ENCODE peak calls at places on chromosome 4, in five cellular contexts. One of them, this sample, is unnamed.
A peak's percentile ranks its signal among the peaks of the same experiment; 100 is the strongest.

GRCh38 chr4:66178901-66179300 is 508.6 kb upstream of the EPHA5 start:
- DNase-seq in MG63: peak; percentile 54
- DNase-seq in CD8-positive, alpha-beta memory T cell: no peak
- DNase-seq in astrocyte: peak; percentile 74
- DNase-seq in lower leg skin: no peak
- DNase-seq in this sample: no peak

GRCh38 chr4:76977731-76978350 is 28.3 kb downstream of the SEPTIN11 start:
- DNase-seq in MG63: no peak
- DNase-seq in astrocyte: peak; percentile 90
- DNase-seq in lower leg skin: no peak
- DNase-seq in CD8-positive, alpha-beta memory T cell: no peak
- DNase-seq in this sample: no peak

GRCh38 chr4:120948382-120948781 is 25.9 kb upstream of the PRDM5 start:
- DNase-seq in astrocyte: no peak
- DNase-seq in lower leg skin: no peak
- DNase-seq in MG63: no peak
- DNase-seq in CD8-positive, alpha-beta memory T cell: no peak
- DNase-seq in this sample: no peak

GRCh38 chr4:145557720-145558119 is 61.5 kb upstream of the MMAA start:
- DNase-seq in lower leg skin: peak; percentile 34
- DNase-seq in MG63: peak; percentile 11
- DNase-seq in CD8-positive, alpha-beta memory T cell: no peak
- DNase-seq in astrocyte: peak; percentile 40
- DNase-seq in this sample: peak; percentile 91

GRCh38 chr4:21134994-21135393 is 434.7 kb downstream of the PACRGL start:
- DNase-seq in lower leg skin: no peak
- DNase-seq in CD8-positive, alpha-beta memory T cell: no peak
- DNase-seq in MG63: no peak
- DNase-seq in astrocyte: peak; percentile 6
- DNase-seq in this sample: peak; percentile 64

GRCh38 chr4:148026022-148026421 is 294.1 kb downstream of the ARHGAP10 start:
- DNase-seq in CD8-positive, alpha-beta memory T cell: no peak
- DNase-seq in astrocyte: peak; percentile 96
- DNase-seq in MG63: peak; percentile 68
- DNase-seq in lower leg skin: no peak
- DNase-seq in this sample: no peak

GRCh38 chr4:87679449-87680169 is 29.5 kb downstream of the DMP1 start:
- DNase-seq in lower leg skin: no peak
- DNase-seq in astrocyte: peak; percentile 39
- DNase-seq in MG63: peak; percentile 6
- DNase-seq in CD8-positive, alpha-beta memory T cell: no peak
- DNase-seq in this sample: peak; percentile 81

GRCh38 chr4:77931452-77932135 is 69.0 kb downstream of the MRPL1 start:
- DNase-seq in CD8-positive, alpha-beta memory T cell: no peak
- DNase-seq in lower leg skin: no peak
- DNase-seq in MG63: peak; percentile 37
- DNase-seq in astrocyte: peak; percentile 90
- DNase-seq in this sample: no peak

GRCh38 chr4:85744950-85745349 is 270.0 kb downstream of the ARHGAP24 start:
- DNase-seq in CD8-positive, alpha-beta memory T cell: no peak
- DNase-seq in lower leg skin: no peak
- DNase-seq in MG63: peak; percentile 17
- DNase-seq in astrocyte: peak; percentile 66
- DNase-seq in this sample: no peak

GRCh38 chr4:169314906-169315305 is 44.1 kb upstream of the SH3RF1 start:
- DNase-seq in MG63: no peak
- DNase-seq in astrocyte: peak; percentile 57
- DNase-seq in lower leg skin: peak; percentile 37
- DNase-seq in CD8-positive, alpha-beta memory T cell: no peak
- DNase-seq in this sample: no peak

GRCh38 chr4:27702710-27703431 is 842.2 kb downstream of the STIM2 start:
- DNase-seq in lower leg skin: no peak
- DNase-seq in MG63: no peak
- DNase-seq in astrocyte: no peak
- DNase-seq in CD8-positive, alpha-beta memory T cell: no peak
- DNase-seq in this sample: no peak

GRCh38 chr4:86825511-86825910 is 23.7 kb downstream of the SLC10A6 start:
- DNase-seq in CD8-positive, alpha-beta memory T cell: no peak
- DNase-seq in lower leg skin: no peak
- DNase-seq in MG63: no peak
- DNase-seq in astrocyte: peak; percentile 4
- DNase-seq in this sample: no peak

GRCh38 chr4:41896648-41897047 is 38.6 kb upstream of the TMEM33 start:
- DNase-seq in lower leg skin: no peak
- DNase-seq in MG63: no peak
- DNase-seq in astrocyte: no peak
- DNase-seq in CD8-positive, alpha-beta memory T cell: no peak
- DNase-seq in this sample: no peak

GRCh38 chr4:61520688-61521160 is 320.6 kb downstream of the ADGRL3 start:
- DNase-seq in CD8-positive, alpha-beta memory T cell: no peak
- DNase-seq in astrocyte: peak; percentile 79
- DNase-seq in lower leg skin: no peak
- DNase-seq in MG63: peak; percentile 4
- DNase-seq in this sample: no peak

GRCh38 chr4:147530723-147531122 is 49.8 kb downstream of the EDNRA start:
- DNase-seq in CD8-positive, alpha-beta memory T cell: no peak
- DNase-seq in astrocyte: no peak
- DNase-seq in lower leg skin: no peak
- DNase-seq in MG63: no peak
- DNase-seq in this sample: no peak

GRCh38 chr4:119570401-119570800 is 58.2 kb downstream of the PDE5A start:
- DNase-seq in lower leg skin: no peak
- DNase-seq in astrocyte: peak; percentile 59
- DNase-seq in CD8-positive, alpha-beta memory T cell: no peak
- DNase-seq in MG63: peak; percentile 6
- DNase-seq in this sample: no peak

GRCh38 chr4:7793186-7793585 is 146.5 kb downstream of the AFAP1 start:
- DNase-seq in lower leg skin: no peak
- DNase-seq in MG63: no peak
- DNase-seq in CD8-positive, alpha-beta memory T cell: no peak
- DNase-seq in astrocyte: no peak
- DNase-seq in this sample: no peak

GRCh38 chr4:7507381-7507780 is 72.7 kb upstream of the PSAPL1 start:
- DNase-seq in MG63: no peak
- DNase-seq in astrocyte: peak; percentile 76
- DNase-seq in lower leg skin: no peak
- DNase-seq in CD8-positive, alpha-beta memory T cell: no peak
- DNase-seq in this sample: no peak

GRCh38 chr4:122117743-122118142 is 34.4 kb upstream of the BLTP1 start:
- DNase-seq in MG63: peak; percentile 69
- DNase-seq in lower leg skin: no peak
- DNase-seq in astrocyte: no peak
- DNase-seq in CD8-positive, alpha-beta memory T cell: no peak
- DNase-seq in this sample: no peak

GRCh38 chr4:13164783-13165371 is 319.3 kb downstream of the RAB28 start:
- DNase-seq in astrocyte: no peak
- DNase-seq in lower leg skin: no peak
- DNase-seq in CD8-positive, alpha-beta memory T cell: no peak
- DNase-seq in MG63: no peak
- DNase-seq in this sample: no peak

GRCh38 chr4:125359960-125360628 is 45.3 kb downstream of the FAT4 start:
- DNase-seq in lower leg skin: no peak
- DNase-seq in astrocyte: no peak
- DNase-seq in CD8-positive, alpha-beta memory T cell: no peak
- DNase-seq in MG63: no peak
- DNase-seq in this sample: no peak

GRCh38 chr4:55399581-55399980 is 3.8 kb downstream of the TMEM165 start:
- DNase-seq in CD8-positive, alpha-beta memory T cell: no peak
- DNase-seq in lower leg skin: no peak
- DNase-seq in astrocyte: no peak
- DNase-seq in MG63: peak; percentile 14
- DNase-seq in this sample: no peak
- H3K4me3 ChIP-seq in CD8-positive, alpha-beta memory T cell: no peak overlapping the region
- H3K4me3 ChIP-seq in lower leg skin: no peak overlapping the region
- H3K4me3 ChIP-seq in astrocyte: peak overlapping the region; percentile 90
- H3K4me3 ChIP-seq in MG63: no peak overlapping the region
- H3K4me3 ChIP-seq in this sample: no peak overlapping the region

DNA sequence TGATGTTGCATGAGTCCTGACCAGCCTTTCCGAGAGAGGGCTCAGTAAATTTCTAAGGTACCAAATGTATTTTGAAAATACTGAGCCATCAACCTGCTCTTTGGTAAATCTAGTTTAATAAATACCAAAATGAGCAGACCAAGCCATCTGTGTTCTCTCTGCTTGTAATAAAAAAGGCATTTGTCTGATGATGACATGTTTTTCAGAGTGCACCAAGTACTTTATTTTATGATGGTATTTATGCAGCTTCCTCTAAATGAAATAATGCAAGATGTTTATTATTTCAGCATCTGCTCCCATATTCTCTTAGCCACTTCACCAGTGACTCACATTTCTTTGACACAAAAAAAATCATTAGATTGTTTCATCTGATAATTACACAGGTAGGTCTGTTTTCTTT is 700.5 kb downstream of the TRIML1 start:
- DNase-seq in astrocyte: no peak
- DNase-seq in CD8-positive, alpha-beta memory T cell: no peak
- DNase-seq in lower leg skin: no peak
- DNase-seq in MG63: no peak
- DNase-seq in this sample: no peak
- H3K4me3 ChIP-seq in astrocyte: no peak overlapping the region
- H3K4me3 ChIP-seq in CD8-positive, alpha-beta memory T cell: no peak overlapping the region
- H3K4me3 ChIP-seq in lower leg skin: no peak overlapping the region
- H3K4me3 ChIP-seq in MG63: no peak overlapping the region
- H3K4me3 ChIP-seq in this sample: no peak overlapping the region

DNA sequence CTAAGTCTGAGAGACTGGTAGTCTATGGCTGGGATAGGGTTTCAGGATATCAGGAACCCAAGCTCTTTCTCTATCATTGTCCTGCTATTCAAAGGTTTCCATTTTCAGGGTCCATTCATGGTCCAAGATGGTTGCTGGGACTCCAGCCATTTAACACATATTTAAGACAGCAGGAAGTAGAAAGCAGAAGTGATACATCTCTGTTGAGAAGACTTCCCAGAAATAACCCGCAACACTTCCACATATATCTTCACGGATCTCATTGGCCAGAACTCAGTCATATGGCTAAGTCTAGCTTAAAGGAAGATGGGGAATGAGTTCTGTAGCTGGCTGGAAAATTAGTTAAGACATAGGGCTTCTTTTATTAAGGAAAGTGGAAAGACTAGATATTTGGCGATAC is 23.8 kb downstream of the CTSO start:
- DNase-seq in CD8-positive, alpha-beta memory T cell: no peak
- DNase-seq in MG63: no peak
- DNase-seq in astrocyte: no peak
- DNase-seq in lower leg skin: no peak
- DNase-seq in this sample: peak; percentile 73
- H3K4me3 ChIP-seq in CD8-positive, alpha-beta memory T cell: no peak overlapping the region
- H3K4me3 ChIP-seq in MG63: no peak overlapping the region
- H3K4me3 ChIP-seq in astrocyte: no peak overlapping the region
- H3K4me3 ChIP-seq in lower leg skin: no peak overlapping the region
- H3K4me3 ChIP-seq in this sample: no peak overlapping the region

GRCh38 chr4:3295837-3296624 is 3.2 kb downstream of the RGS12 start:
- DNase-seq in lower leg skin: no peak
- DNase-seq in astrocyte: no peak
- DNase-seq in MG63: no peak
- DNase-seq in CD8-positive, alpha-beta memory T cell: no peak
- DNase-seq in this sample: no peak

GRCh38 chr4:3293410-3294391 is 880 bp downstream of the RGS12 start:
- DNase-seq in MG63: no peak
- DNase-seq in astrocyte: no peak
- DNase-seq in lower leg skin: no peak
- DNase-seq in CD8-positive, alpha-beta memory T cell: no peak
- DNase-seq in this sample: no peak

GRCh38 chr4:3296651-3297050 is 3.8 kb downstream of the RGS12 start:
- DNase-seq in astrocyte: no peak
- DNase-seq in MG63: no peak
- DNase-seq in lower leg skin: no peak
- DNase-seq in CD8-positive, alpha-beta memory T cell: no peak
- DNase-seq in this sample: no peak

GRCh38 chr4:3292571-3293409 is at the start of gene RGS12:
- DNase-seq in lower leg skin: peak; percentile 93
- DNase-seq in astrocyte: peak; percentile 83
- DNase-seq in MG63: peak; percentile 93
- DNase-seq in CD8-positive, alpha-beta memory T cell: peak; percentile 88
- DNase-seq in this sample: peak; percentile 96

DNA sequence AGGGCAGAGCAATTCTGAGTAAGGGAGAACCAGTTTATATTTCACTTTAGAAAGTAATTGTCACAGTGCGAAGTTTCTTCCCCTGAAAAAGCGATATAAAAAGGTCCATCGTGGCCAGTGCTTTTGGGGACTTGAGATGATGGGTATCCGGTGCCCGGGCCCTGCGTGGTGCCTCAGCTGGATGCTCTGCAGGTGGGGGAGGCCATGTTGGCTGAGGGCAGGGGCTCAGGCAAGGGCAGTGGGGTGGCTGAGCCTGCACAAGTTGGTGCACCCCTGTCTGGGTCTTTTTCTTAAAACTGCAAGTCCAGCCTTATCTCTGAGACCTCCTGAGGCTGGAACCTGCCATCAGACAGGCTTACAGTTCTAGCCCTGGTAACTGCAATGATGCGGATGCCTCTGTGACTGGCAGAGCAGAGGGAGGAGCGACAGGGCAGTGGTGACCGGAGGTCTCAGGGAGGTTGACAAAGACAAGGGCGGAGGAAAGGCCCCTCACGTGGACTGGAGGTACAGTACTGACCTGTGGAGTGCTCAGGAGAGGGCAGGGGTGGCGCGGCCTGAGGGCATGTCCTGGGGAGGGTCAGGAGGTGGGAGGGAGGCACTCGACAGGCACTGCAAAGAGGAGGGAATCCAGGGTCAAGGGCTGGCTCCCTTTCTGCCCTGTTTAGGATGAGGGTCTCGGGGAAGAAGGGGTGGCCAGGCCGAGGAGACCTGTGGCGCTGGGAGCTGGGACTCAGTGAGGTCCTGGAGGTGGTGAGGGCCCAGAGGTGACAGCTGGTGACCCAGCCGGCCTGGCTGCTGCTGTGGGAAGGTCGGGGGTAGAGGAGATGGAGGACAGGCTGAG is 1.8 kb downstream of the RGS12 start:
- DNase-seq in astrocyte: no peak
- DNase-seq in lower leg skin: no peak
- DNase-seq in MG63: no peak
- DNase-seq in CD8-positive, alpha-beta memory T cell: no peak
- DNase-seq in this sample: no peak
- H3K4me3 ChIP-seq in astrocyte: no peak overlapping the region
- H3K4me3 ChIP-seq in lower leg skin: no peak overlapping the region
- H3K4me3 ChIP-seq in MG63: no peak overlapping the region
- H3K4me3 ChIP-seq in CD8-positive, alpha-beta memory T cell: no peak overlapping the region
- H3K4me3 ChIP-seq in this sample: no peak overlapping the region

GRCh38 chr4:113539408-113539807 is 222.1 kb downstream of the CAMK2D start:
- DNase-seq in lower leg skin: no peak
- DNase-seq in CD8-positive, alpha-beta memory T cell: no peak
- DNase-seq in MG63: no peak
- DNase-seq in astrocyte: peak; percentile 79
- DNase-seq in this sample: no peak
- H3K4me3 ChIP-seq in lower leg skin: no peak overlapping the region
- H3K4me3 ChIP-seq in CD8-positive, alpha-beta memory T cell: no peak overlapping the region
- H3K4me3 ChIP-seq in MG63: no peak overlapping the region
- H3K4me3 ChIP-seq in astrocyte: no peak overlapping the region
- H3K4me3 ChIP-seq in this sample: no peak overlapping the region

GRCh38 chr4:143381171-143382118 is 44.8 kb downstream of the GAB1 start:
- DNase-seq in MG63: peak; percentile 82
- DNase-seq in astrocyte: peak; percentile 89
- DNase-seq in lower leg skin: peak; percentile 65
- DNase-seq in CD8-positive, alpha-beta memory T cell: no peak
- DNase-seq in this sample: no peak
- H3K4me3 ChIP-seq in MG63: no peak overlapping the region
- H3K4me3 ChIP-seq in astrocyte: peak overlapping the region; percentile 32
- H3K4me3 ChIP-seq in lower leg skin: no peak overlapping the region
- H3K4me3 ChIP-seq in CD8-positive, alpha-beta memory T cell: no peak overlapping the region
- H3K4me3 ChIP-seq in this sample: no peak overlapping the region

This sample was measured in Karpas-422.